ENCODE peak calls at places on chromosomes 16 and 17, in ten cellular contexts. P, C, W, U, I, T, G, F, O and D are unnamed samples.

GRCh38 chr16:19589106-19589505 is 33.6 kb downstream of the VPS35L start:
- DNase-seq in T (no peak), C (no peak), W (no peak), G (no peak), O (no peak), P (no peak), F (no peak), I (no peak), U (no peak), D (no peak)

GRCh38 chr16:2478273-2478672 is 3.3 kb downstream of the TBC1D24 start:
- DNase-seq in T (no peak), G (no peak), F (no peak), W (no peak), O (no peak), I (no peak), U (no peak), P (no peak), C (no peak), D (no peak)

GRCh38 chr17:35477248-35477647 is 28.7 kb upstream of the SLFN13 start:
- DNase-seq in F (no peak), C (no peak), P (no peak), U (no peak), G (no peak), W (no peak), I (no peak), O (no peak), T (no peak), D (no peak)

GRCh38 chr16:3017262-3017805 is 649 bp downstream of the CLDN6 start:
- DNase-seq in P (no peak), U (no peak), G (no peak), O (no peak), I (no peak), C (no peak), T (no peak), W (no peak), F (no peak), D (no peak)

GRCh38 chr16:66502020-66502913 is 47.7 kb downstream of the TK2 start:
- DNase-seq in W (no peak), O (peak; percentile 75), F (no peak), I (peak; percentile 72), T (no peak), G (peak; percentile 77), P (no peak), C (no peak), U (no peak), D (no peak)

GRCh38 chr17:41449008-41449407 is 8.2 kb upstream of the KRT38 start:
- DNase-seq in I (no peak), P (no peak), T (no peak), G (no peak), C (no peak), O (no peak), W (no peak), U (no peak), F (no peak), D (no peak)

GRCh38 chr16:2969545-2970521 is 685 bp downstream of the PAQR4 start:
- DNase-seq in O (peak; percentile 85), G (peak; percentile 45), P (peak; percentile 66), T (peak; percentile 72), C (peak; percentile 73), W (no peak), F (peak; percentile 86), I (peak; percentile 31), U (no peak), D (peak; percentile 59)

GRCh38 chr17:55190748-55191147 is 74.0 kb upstream of the HLF start:
- DNase-seq in O (no peak), F (peak; percentile 40), T (no peak), I (no peak), C (no peak), U (no peak), P (no peak), G (no peak), W (no peak), D (no peak)

GRCh38 chr17:72962099-72962498 is 130.4 kb downstream of the SLC39A11 start:
- DNase-seq in C (no peak), I (no peak), T (no peak), W (no peak), O (no peak), U (no peak), F (no peak), G (no peak), P (no peak), D (no peak)

DNA sequence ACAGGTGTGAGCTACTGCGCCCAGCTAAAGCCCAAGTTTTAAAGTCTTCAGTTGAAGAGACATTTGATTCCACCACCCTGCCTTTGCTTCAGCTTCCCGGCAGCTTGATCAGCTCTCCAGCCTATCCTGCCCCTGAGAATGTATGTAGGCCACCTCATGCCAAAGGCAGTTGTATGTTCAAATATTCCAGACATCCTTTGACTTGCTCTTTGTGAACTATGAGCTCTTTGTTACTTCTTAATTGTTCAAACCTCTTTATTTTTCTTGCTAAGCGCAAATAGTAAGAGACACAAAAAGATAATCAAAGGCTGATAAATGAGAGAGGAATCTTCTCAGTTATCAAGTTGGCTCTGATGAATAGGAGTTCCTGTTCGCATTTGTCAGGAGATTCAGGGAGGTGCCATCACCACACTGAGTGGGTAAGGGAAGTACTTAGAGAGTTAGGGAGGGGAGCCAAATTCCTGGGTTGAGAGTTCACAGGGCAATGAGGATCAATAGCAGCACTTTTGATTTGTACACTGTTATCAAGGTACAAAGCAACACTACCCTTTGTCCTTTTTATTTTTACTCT is 32.0 kb upstream of the SUPT4H1 start:
- DNase-seq in G (no peak), O (no peak), U (no peak), W (no peak), T (no peak), F (no peak), C (no peak), I (no peak), P (no peak), D (no peak)
- H3K4me3 ChIP-seq in G (no peak overlapping the region), O (no peak overlapping the region), U (no peak overlapping the region), W (no peak overlapping the region), T (no peak overlapping the region), F (no peak overlapping the region), C (no peak overlapping the region), I (no peak overlapping the region), P (no peak overlapping the region), D (no peak overlapping the region)

GRCh38 chr17:6843241-6843890 is 11.8 kb upstream of the TEKT1 start:
- DNase-seq in W (no peak), C (no peak), P (peak; percentile 78), O (no peak), G (no peak), F (peak; percentile 48), I (peak; percentile 68), T (no peak), U (no peak), D (peak; percentile 65)
- TF ChIP-seq CTCF in W (peak; percentile 41), C (peak; percentile 33), P (peak; percentile 61), O (peak; percentile 20), G (peak; percentile 16), F (peak; percentile 31), I (peak; percentile 34), T (peak; percentile 63), U (peak; percentile 16), D (peak; percentile 18)

GRCh38 chr17:44308320-44308818 is at the start of gene RUNDC3A:
- DNase-seq in O (peak; percentile 95), G (peak; percentile 84), F (peak; percentile 76), C (peak; percentile 80), I (peak; percentile 86), T (peak; percentile 88), U (no peak), P (peak; percentile 58), W (no peak), D (peak; percentile 52)
- H3K4me3 ChIP-seq in O (peak within 1 kb of the TSS; percentile 23), G (peak within 1 kb of the TSS; percentile 16), F (no peak within 1 kb of the TSS), C (peak within 1 kb of the TSS; percentile 40), I (peak within 1 kb of the TSS; percentile 41), T (peak within 1 kb of the TSS; percentile 60), U (peak within 1 kb of the TSS; percentile 50), P (no peak within 1 kb of the TSS), W (no peak within 1 kb of the TSS), D (peak within 1 kb of the TSS; percentile 47)

DNA sequence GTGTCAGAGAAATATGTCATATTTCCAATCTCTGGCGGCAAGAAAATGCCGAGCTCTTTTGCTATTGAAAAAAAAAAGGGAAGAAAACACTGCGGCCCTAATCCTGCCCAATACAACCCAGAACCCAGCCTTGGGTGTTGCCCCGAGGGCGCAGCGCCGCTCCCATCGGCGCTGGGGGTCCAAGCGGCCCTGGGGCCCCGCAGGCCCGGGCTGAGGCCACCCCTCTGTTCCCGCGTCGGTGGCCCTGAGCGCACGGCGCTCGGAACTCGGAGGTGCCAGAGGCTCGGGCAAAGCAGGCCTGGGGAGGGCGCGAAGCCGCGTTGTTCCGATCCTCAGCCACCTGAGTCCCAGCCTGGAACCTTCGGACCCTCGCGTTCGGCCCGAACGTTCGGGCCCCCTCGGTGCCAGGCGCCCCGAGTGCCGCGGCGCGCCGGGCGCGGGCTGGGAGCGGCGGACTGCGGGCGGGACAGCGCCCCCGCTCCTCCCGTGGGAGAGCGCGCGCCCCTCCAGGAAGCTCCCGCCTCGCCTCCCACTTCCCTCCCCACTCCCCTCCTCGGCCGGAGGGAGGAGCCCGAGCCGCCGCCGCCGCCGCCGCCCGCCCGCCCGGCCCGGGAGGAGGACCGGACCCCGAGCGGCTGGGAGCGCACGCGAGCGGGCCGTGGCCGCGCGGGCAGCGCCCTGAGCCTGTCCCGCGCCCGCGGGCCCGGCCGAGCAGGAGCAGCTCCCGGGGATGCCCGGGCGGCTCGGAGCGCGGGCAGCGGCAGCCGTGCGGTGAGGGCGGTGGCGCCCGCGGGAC is at the start of gene CPNE2:
- DNase-seq in G (peak; percentile 59), F (peak; percentile 50), T (peak; percentile 74), O (peak; percentile 85), P (peak; percentile 29), U (no peak), C (peak; percentile 66), W (no peak), I (peak; percentile 56), D (no peak)
- TF ChIP-seq CTCF in G (no peak), F (peak; percentile 4), T (no peak), O (no peak), P (no peak), U (no peak), C (no peak), W (no peak), I (no peak), D (peak; percentile 6)

GRCh38 chr17:32936894-32937500 is 9.0 kb downstream of the TMEM98 start:
- DNase-seq in P (peak; percentile 70), O (peak; percentile 90), G (peak; percentile 68), U (no peak), C (peak; percentile 78), W (peak; percentile 35), I (peak; percentile 88), F (peak; percentile 72), T (peak; percentile 55), D (peak; percentile 39)
- H3K4me3 ChIP-seq in P (no peak overlapping the region), O (peak overlapping the region; percentile 3), G (no peak overlapping the region), U (no peak overlapping the region), C (no peak overlapping the region), W (peak overlapping the region; percentile 6), I (no peak overlapping the region), F (no peak overlapping the region), T (no peak overlapping the region), D (no peak overlapping the region)

DNA sequence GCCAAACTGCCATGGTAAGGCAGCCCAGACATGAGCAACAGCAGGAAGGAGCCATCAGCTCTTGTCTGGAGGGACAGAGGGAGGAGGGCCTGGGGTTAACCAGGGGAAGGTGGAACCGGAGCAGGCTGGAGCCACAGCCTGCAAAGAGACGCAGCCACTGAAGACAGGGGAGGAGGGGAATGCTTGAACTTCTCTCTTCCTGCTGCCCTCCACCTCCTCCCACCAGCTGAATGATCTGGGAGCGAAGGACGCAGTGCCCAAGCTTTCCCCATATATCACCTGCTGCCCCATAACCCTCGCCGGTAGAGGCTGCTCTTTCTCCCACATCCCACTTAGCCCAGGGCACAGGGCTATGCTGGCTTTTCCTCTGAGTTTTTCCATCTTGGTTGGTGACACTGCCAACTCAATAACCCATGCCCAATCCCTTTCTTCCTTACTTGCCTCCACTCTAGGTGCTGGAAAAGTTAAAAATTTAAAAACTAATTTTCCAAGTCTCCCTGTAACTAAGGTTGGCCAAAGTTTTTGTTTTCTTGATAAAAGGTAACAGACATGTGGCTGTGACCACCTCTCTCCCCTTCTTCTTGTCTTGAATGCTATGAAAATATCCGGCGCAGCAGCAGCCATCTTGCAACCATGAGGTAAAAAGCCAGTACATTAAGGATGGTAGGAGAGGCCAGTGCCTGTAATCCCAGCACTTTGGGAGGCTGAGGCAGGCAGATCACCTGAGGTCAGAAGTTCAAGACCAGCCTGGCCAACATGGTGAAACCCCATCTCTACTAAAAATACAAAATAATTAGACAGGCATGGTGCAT is 21.8 kb upstream of the CACNG4 start:
- DNase-seq in P (no peak), C (no peak), O (no peak), W (no peak), F (no peak), T (no peak), U (no peak), I (no peak), G (no peak), D (no peak)
- TF ChIP-seq CTCF in P (no peak), C (no peak), O (no peak), W (no peak), F (no peak), T (no peak), U (no peak), I (no peak), G (no peak), D (no peak)